ENCODE peak calls at places on chromosomes 12 and 14, in seven cellular contexts. L is activated CD4-positive, alpha-beta T cell treated with anti-CD3 and anti-CD28 coated beads, Interleukin-2, amount 10 ng/mL, durations not matched to agents 7 days and 5 days; Z is dorsolateral prefrontal cortex; V is iris pigment epithelial cell; E is dermis microvascular lymphatic vessel endothelial cell; X is ELR; J is activated T-helper 1 cell treated with anti-CD3 and anti-CD28 coated beads, Interleukin-12 subunit alpha, Interleukin-12 subunit beta, Interleukin-2, Interleukin-4 antibody, amounts not matched to agents 30 ng/mL and 10 ng/mL and 1 ng/mL, durations not matched to agents 14 hours and 24 hours and 36 hours. D is an unnamed sample.

GRCh38 chr14:94673781-94674231 is 61.6 kb downstream of the SERPINA3 start:
- DNase-seq in L (no peak), Z (no peak), V (peak), E (no peak), X (peak), J (no peak), D (no peak)

GRCh38 chr14:89899917-89900680 is 54.4 kb downstream of the EFCAB11 start:
- DNase-seq in L (peak), Z (no peak), V (peak), E (peak), X (peak), J (no peak), D (peak)

GRCh38 chr12:131677699-131678098 is 33.2 kb upstream of the SFSWAP start:
- DNase-seq in L (no peak), Z (no peak), V (no peak), E (no peak), X (no peak), J (no peak), D (no peak)

GRCh38 chr14:22977684-22978486 is 4.5 kb downstream of the AJUBA start:
- DNase-seq in L (no peak), Z (no peak), V (peak), E (no peak), X (peak), J (no peak), D (no peak)

GRCh38 chr12:63318313-63318712 is 167.3 kb upstream of the AVPR1A start:
- DNase-seq in L (no peak), Z (no peak), V (no peak), E (no peak), X (no peak), J (no peak), D (no peak)

GRCh38 chr12:75699728-75700496 is 188.5 kb upstream of the KRR1 start:
- DNase-seq in L (no peak), Z (no peak), V (peak), E (no peak), X (peak), J (no peak), D (no peak)

GRCh38 chr12:82954064-82954463 is 267.4 kb downstream of the TMTC2 start:
- DNase-seq in L (no peak), Z (no peak), V (no peak), E (no peak), X (no peak), J (no peak), D (no peak)

GRCh38 chr14:49893309-49894213 is 679 bp downstream of the ARF6 start:
- DNase-seq in L (peak), Z (peak), V (peak), E (no peak), X (peak), J (peak), D (peak)

GRCh38 chr12:6925543-6926279 is 2.0 kb upstream of the ATN1 start:
- DNase-seq in L (no peak), Z (peak), V (peak), E (no peak), X (peak), J (no peak), D (peak)

GRCh38 chr14:104685216-104685997 is 4.0 kb upstream of the INF2 start:
- DNase-seq in L (no peak), Z (no peak), V (no peak), E (no peak), X (peak), J (no peak), D (no peak)

GRCh38 chr12:92987362-92987761 is 58.3 kb upstream of the EEA1 start:
- DNase-seq in L (peak), Z (no peak), V (peak), E (peak), X (peak), J (no peak), D (peak)

GRCh38 chr14:20986811-20987210 is 3.0 kb upstream of the METTL17 start:
- DNase-seq in L (no peak), Z (no peak), V (peak), E (no peak), X (peak), J (no peak), D (no peak)

GRCh38 chr14:41285193-41285748 is 321.4 kb upstream of the LRFN5 start:
- DNase-seq in L (peak), Z (no peak), V (peak), E (no peak), X (peak), J (no peak), D (peak)

GRCh38 chr12:13587721-13588389 is 391.3 kb downstream of the EMP1 start:
- DNase-seq in L (no peak), Z (no peak), V (no peak), E (no peak), X (no peak), J (no peak), D (no peak)

GRCh38 chr12:46299846-46300245 is 31.0 kb upstream of the SLC38A1 start:
- DNase-seq in L (no peak), Z (no peak), V (no peak), E (peak), X (no peak), J (no peak), D (peak)

GRCh38 chr12:103599274-103599673 is 12.2 kb downstream of the STAB2 start:
- DNase-seq in L (no peak), Z (no peak), V (no peak), E (no peak), X (no peak), J (no peak), D (no peak)

GRCh38 chr12:102816816-102817434 is 100.1 kb downstream of the PAH start:
- DNase-seq in L (no peak), Z (no peak), V (peak), E (no peak), X (peak), J (no peak), D (peak)

GRCh38 chr12:2035421-2036080 is 17.2 kb upstream of the CACNA1C start:
- DNase-seq in L (no peak), Z (no peak), V (no peak), E (no peak), X (no peak), J (no peak), D (no peak)

GRCh38 chr12:86710110-86710509 is 453.9 kb upstream of the MGAT4C start:
- DNase-seq in L (no peak), Z (no peak), V (peak), E (no peak), X (no peak), J (no peak), D (no peak)

GRCh38 chr12:86138770-86139169 is 117.4 kb downstream of the MGAT4C start:
- DNase-seq in L (no peak), Z (no peak), V (no peak), E (no peak), X (no peak), J (no peak), D (no peak)

GRCh38 chr14:36647827-36648753 is 13.6 kb upstream of the PAX9 start:
- DNase-seq in L (no peak), Z (no peak), V (peak), E (no peak), X (peak), J (no peak), D (peak)

GRCh38 chr14:36619853-36620252 is 37.4 kb upstream of the NKX2-8 start:
- DNase-seq in L (no peak), Z (no peak), V (no peak), E (no peak), X (peak), J (no peak), D (no peak)

GRCh38 chr14:103542545-103543088 is 13.6 kb downstream of the TRMT61A start:
- DNase-seq in L (no peak), Z (peak), V (no peak), E (no peak), X (no peak), J (no peak), D (peak)

GRCh38 chr12:106914796-106915634 is 40.7 kb upstream of the TMEM263 start:
- DNase-seq in L (peak), Z (no peak), V (no peak), E (no peak), X (no peak), J (peak), D (no peak)

GRCh38 chr12:33322519-33322918 is 117.1 kb downstream of the SYT10 start:
- DNase-seq in L (no peak), Z (no peak), V (no peak), E (no peak), X (no peak), J (no peak), D (no peak)

GRCh38 chr12:15829949-15830348 is 40.8 kb upstream of the EPS8 start:
- DNase-seq in L (no peak), Z (no peak), V (peak), E (no peak), X (peak), J (no peak), D (no peak)

GRCh38 chr14:88630565-88630964 is 67.7 kb downstream of the ZC3H14 start:
- DNase-seq in L (no peak), Z (no peak), V (peak), E (no peak), X (no peak), J (no peak), D (no peak)

GRCh38 chr12:14540801-14541462 is 26.8 kb downstream of the PLBD1 start:
- DNase-seq in L (no peak), Z (no peak), V (no peak), E (no peak), X (no peak), J (no peak), D (no peak)

GRCh38 chr12:107492393-107493134 is 193.0 kb upstream of the PWP1 start:
- DNase-seq in L (no peak), Z (no peak), V (no peak), E (peak), X (no peak), J (no peak), D (no peak)

D was measured in NCI-H69.